ENCODE peak calls at places on chromosomes 1 and 21, in six cellular contexts. M is HCT116, P is SK-N-SH, A is K562, S is HepG2, Y is H1. Z is an unnamed sample.

GRCh38 chr1:46171872-46172271 is 3.0 kb upstream of the TSPAN1 start:
- DNase-seq in M (no peak), P (no peak), A (no peak), S (no peak), Y (no peak), Z (peak)

GRCh38 chr1:35717911-35718476 is 690 bp downstream of the C1orf216 start:
- DNase-seq in M (peak), P (peak), A (peak), S (no peak), Y (no peak), Z (no peak)

GRCh38 chr1:159779403-159779851 is 1.3 kb upstream of the DUSP23 start:
- DNase-seq in M (no peak), P (no peak), A (no peak), S (no peak), Y (no peak), Z (no peak)

GRCh38 chr1:59750612-59751395 is 63.9 kb upstream of the HOOK1 start:
- DNase-seq in M (peak), P (no peak), A (no peak), S (no peak), Y (no peak), Z (no peak)

GRCh38 chr1:26541816-26542711 is 12.5 kb downstream of the RPS6KA1 start:
- DNase-seq in M (no peak), P (peak), A (peak), S (peak), Y (no peak), Z (no peak)

GRCh38 chr1:192766009-192766625 is 42.7 kb upstream of the RGS2 start:
- DNase-seq in M (no peak), P (no peak), A (no peak), S (no peak), Y (no peak), Z (no peak)

GRCh38 chr1:23013657-23014056 is 2.0 kb downstream of the TEX46 start:
- DNase-seq in M (no peak), P (no peak), A (no peak), S (no peak), Y (no peak), Z (no peak)

GRCh38 chr1:229221106-229222019 is 49.5 kb upstream of the RAB4A start:
- DNase-seq in M (no peak), P (peak), A (no peak), S (peak), Y (no peak), Z (no peak)

GRCh38 chr1:36369472-36369871 is 16.3 kb downstream of the STK40 start:
- DNase-seq in M (no peak), P (no peak), A (no peak), S (no peak), Y (no peak), Z (no peak)

GRCh38 chr1:31714442-31715096 is 10.8 kb upstream of the COL16A1 start:
- DNase-seq in M (no peak), P (peak), A (peak), S (peak), Y (no peak), Z (no peak)
- TF ChIP-seq JUND in M (no peak), P (no peak), A (no peak), S (no peak), Y (no peak), Z (no peak)

GRCh38 chr21:22164912-22165311 is 1166.7 kb downstream of the NCAM2 start:
- DNase-seq in M (no peak), P (no peak), A (peak), S (no peak), Y (no peak), Z (no peak)
- TF ChIP-seq JUND in M (no peak), P (no peak), A (no peak), S (no peak), Y (no peak), Z (no peak)

GRCh38 chr21:41547111-41547510 is 39.2 kb upstream of the TMPRSS2 start:
- DNase-seq in M (no peak), P (no peak), A (no peak), S (no peak), Y (no peak), Z (no peak)
- TF ChIP-seq JUND in M (no peak), P (no peak), A (no peak), S (no peak), Y (no peak), Z (no peak)

DNA sequence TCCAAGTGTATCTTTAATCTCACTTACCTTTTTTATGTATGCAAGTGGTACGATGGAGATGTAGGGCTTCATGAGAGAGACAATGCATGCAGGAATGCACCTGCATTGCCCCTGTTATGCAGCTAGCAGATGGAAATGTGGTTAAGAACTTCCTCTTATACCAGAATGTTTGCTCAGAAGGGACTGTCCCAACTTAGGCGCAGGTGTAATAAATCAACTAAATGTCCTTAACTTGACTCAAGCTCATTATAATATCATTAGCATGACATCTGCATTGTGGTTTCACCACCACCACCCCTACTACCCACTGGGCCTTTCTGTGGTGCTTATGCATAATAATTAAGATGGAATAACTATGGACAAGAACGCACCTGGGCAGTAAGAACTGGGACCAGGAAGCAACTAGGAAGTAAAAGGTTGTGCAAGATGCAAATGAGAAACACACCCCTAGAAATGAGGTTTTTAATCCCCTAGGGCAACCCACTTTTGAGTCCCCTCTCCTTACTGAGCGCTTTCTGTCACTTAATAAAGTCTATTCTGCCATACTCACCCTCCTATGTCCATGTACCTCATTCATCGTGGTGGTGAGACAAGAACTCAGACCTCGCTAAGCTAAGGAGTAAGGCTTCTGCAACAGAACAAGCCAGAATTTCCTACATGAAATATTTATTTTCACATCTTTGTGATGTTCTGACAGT is 1103.3 kb upstream of the B3GALT2 start:
- DNase-seq in M (no peak), P (no peak), A (no peak), S (no peak), Y (no peak), Z (no peak)
- TF ChIP-seq JUND in M (no peak), P (no peak), A (no peak), S (no peak), Y (no peak), Z (no peak)

GRCh38 chr1:205543351-205544305 is 39.2 kb downstream of the CDK18 start:
- DNase-seq in M (no peak), P (peak), A (peak), S (peak), Y (peak), Z (peak)

GRCh38 chr1:205547932-205548827 is 43.7 kb downstream of the CDK18 start:
- DNase-seq in M (no peak), P (no peak), A (no peak), S (no peak), Y (no peak), Z (no peak)

GRCh38 chr1:205545991-205546390 is 41.5 kb downstream of the CDK18 start:
- DNase-seq in M (no peak), P (no peak), A (no peak), S (no peak), Y (no peak), Z (no peak)

GRCh38 chr1:205545001-205545919 is 40.8 kb downstream of the CDK18 start:
- DNase-seq in M (no peak), P (no peak), A (peak), S (no peak), Y (no peak), Z (no peak)

GRCh38 chr1:205546541-205546940 is 42.1 kb downstream of the CDK18 start:
- DNase-seq in M (no peak), P (no peak), A (no peak), S (no peak), Y (no peak), Z (no peak)
- TF ChIP-seq JUND in M (no peak), P (no peak), A (no peak), S (no peak), Y (no peak), Z (no peak)

GRCh38 chr1:246680696-246681127 is 43.5 kb upstream of the SCCPDH start:
- DNase-seq in M (no peak), P (no peak), A (no peak), S (no peak), Y (no peak), Z (no peak)

GRCh38 chr1:246680180-246680579 is 44.0 kb upstream of the SCCPDH start:
- DNase-seq in M (no peak), P (no peak), A (no peak), S (no peak), Y (no peak), Z (no peak)

GRCh38 chr1:246682231-246682895 is 41.8 kb upstream of the SCCPDH start:
- DNase-seq in M (no peak), P (no peak), A (no peak), S (no peak), Y (no peak), Z (no peak)

GRCh38 chr1:246683521-246683920 is 40.7 kb upstream of the SCCPDH start:
- DNase-seq in M (no peak), P (no peak), A (no peak), S (no peak), Y (no peak), Z (no peak)

DNA sequence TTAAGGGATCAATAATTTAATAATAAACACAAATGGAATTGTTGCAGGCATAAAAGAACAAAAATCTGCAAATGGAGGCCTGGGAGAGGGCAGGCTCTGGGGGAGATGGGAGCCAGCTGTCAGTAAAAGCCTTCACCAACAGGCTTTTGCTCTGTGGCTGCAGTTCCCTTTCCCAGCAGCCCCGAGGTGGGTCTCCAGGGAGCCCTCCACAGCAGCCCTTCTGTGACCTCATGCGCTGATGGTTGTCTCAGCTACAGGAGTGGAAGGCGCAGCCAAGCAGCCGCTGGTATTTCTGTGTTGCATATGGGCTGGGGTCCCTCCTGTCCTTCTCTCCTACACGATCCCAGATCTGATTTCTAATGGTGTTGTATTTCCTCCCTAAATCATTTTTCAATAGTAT is 42.4 kb upstream of the SCCPDH start:
- DNase-seq in M (no peak), P (peak), A (no peak), S (no peak), Y (no peak), Z (no peak)
- TF ChIP-seq JUND in M (no peak), P (no peak), A (no peak), S (no peak), Y (no peak), Z (no peak)

DNA sequence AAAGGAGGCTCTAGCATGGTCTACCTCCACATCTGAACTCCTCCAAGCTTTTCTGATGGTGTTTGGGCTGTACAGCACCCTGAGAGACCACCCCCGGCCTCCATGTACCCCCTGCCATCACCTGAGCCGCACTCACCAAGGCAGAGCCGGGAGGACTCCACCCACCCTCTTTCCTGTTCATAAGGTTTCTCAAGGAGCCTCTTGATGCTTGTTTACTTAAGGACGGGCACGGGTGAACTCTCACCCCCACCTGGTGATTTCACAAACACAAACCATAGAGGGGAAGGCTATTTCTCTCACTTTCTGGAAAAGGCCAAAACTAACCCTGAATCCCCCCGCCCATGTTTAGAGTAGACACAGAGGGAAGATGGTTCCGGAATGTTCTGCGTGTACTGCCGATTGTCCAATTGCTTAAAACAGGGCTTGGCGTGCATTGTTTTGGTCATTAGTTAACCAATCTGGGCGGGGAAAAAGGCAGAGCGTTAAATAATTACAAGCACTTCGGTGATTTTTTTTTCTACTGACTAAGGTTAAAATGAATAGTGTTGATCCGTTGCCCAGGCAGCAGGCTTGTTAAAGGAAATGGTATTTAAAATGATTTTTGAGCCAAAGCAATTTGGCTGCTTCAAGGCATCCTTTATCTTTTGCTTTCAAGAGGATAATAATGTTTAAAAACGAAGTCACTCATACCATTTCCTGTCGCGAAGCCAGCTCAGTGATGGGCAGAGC is 279.8 kb upstream of the VAMP3 start:
- DNase-seq in M (no peak), P (no peak), A (no peak), S (no peak), Y (no peak), Z (no peak)
- TF ChIP-seq JUND in M (no peak), P (no peak), A (no peak), S (no peak), Y (no peak), Z (no peak)

Z was measured in T47D.